ENCODE peak calls at places on chromosomes 11 and 22, in five cellular contexts. Y is left lung, L is HCT116, S is keratinocyte, X is endothelial cell of umbilical vein. R is an unnamed sample.

GRCh38 chr11:113389288-113389687 is 1.7 kb downstream of the ANKK1 start:
- DNase-seq in Y (no peak), L (no peak), S (no peak), X (no peak), R (no peak)

GRCh38 chr11:66934971-66935779 is 23.0 kb downstream of the PC start:
- DNase-seq in Y (no peak), L (no peak), S (no peak), X (no peak), R (no peak)

GRCh38 chr11:70745451-70745850 is 347.1 kb downstream of the CTTN start:
- DNase-seq in Y (no peak), L (no peak), S (no peak), X (no peak), R (no peak)

GRCh38 chr11:111645657-111646316 is 43.5 kb downstream of the SIK2 start:
- DNase-seq in Y (no peak), L (no peak), S (no peak), X (no peak), R (no peak)

GRCh38 chr11:131063638-131064037 is 147.4 kb upstream of the SNX19 start:
- DNase-seq in Y (no peak), L (no peak), S (no peak), X (no peak), R (no peak)

GRCh38 chr11:75245356-75246005 is 4.9 kb downstream of the TPBGL start:
- DNase-seq in Y (no peak), L (no peak), S (no peak), X (no peak), R (no peak)

GRCh38 chr22:19065298-19065859 is 56.8 kb downstream of the DGCR2 start:
- DNase-seq in Y (no peak), L (no peak), S (no peak), X (no peak), R (no peak)

GRCh38 chr22:39469681-39470461 is 13.1 kb downstream of the MGAT3 start:
- DNase-seq in Y (no peak), L (no peak), S (no peak), X (no peak), R (no peak)

GRCh38 chr11:113663567-113663966 is 42.5 kb downstream of the TMPRSS5 start:
- DNase-seq in Y (no peak), L (no peak), S (peak; percentile 46), X (no peak), R (peak; percentile 48)

GRCh38 chr11:19656140-19656541 is 56.5 kb upstream of the NAV2 start:
- DNase-seq in Y (no peak), L (no peak), S (no peak), X (no peak), R (no peak)

GRCh38 chr11:15725246-15725645 is 610.5 kb downstream of the INSC start:
- DNase-seq in Y (no peak), L (no peak), S (no peak), X (no peak), R (no peak)

GRCh38 chr11:64787526-64788320 is 9.4 kb upstream of the SF1 start:
- DNase-seq in Y (peak; percentile 87), L (no peak), S (no peak), X (peak; percentile 52), R (no peak)

GRCh38 chr11:112785717-112786116 is 175.5 kb upstream of the NCAM1 start:
- DNase-seq in Y (no peak), L (no peak), S (no peak), X (no peak), R (no peak)

GRCh38 chr11:16169541-16169940 is 186.8 kb downstream of the SOX6 start:
- DNase-seq in Y (no peak), L (no peak), S (no peak), X (no peak), R (no peak)

GRCh38 chr22:25814685-25815084 is 72.7 kb downstream of the MYO18B start:
- DNase-seq in Y (no peak), L (no peak), S (no peak), X (no peak), R (no peak)

GRCh38 chr11:64885367-64886286 is 7.2 kb upstream of the EHD1 start:
- DNase-seq in Y (no peak), L (no peak), S (no peak), X (peak; percentile 46), R (no peak)

GRCh38 chr11:16815047-16815767 is 76.8 kb downstream of the C11orf58 start:
- DNase-seq in Y (peak; percentile 87), L (no peak), S (no peak), X (no peak), R (no peak)

GRCh38 chr22:30266445-30267381 is at the start of gene OSM:
- DNase-seq in Y (peak; percentile 96), L (no peak), S (no peak), X (no peak), R (no peak)

GRCh38 chr11:26649884-26650283 is 72.0 kb downstream of the SLC5A12 start:
- DNase-seq in Y (no peak), L (peak; percentile 3), S (no peak), X (peak; percentile 63), R (peak; percentile 25)

GRCh38 chr11:126231725-126232459 is 20.3 kb downstream of the FAM118B start:
- DNase-seq in Y (no peak), L (no peak), S (no peak), X (peak; percentile 87), R (no peak)

GRCh38 chr11:9003573-9004309 is at the start of gene NRIP3:
- DNase-seq in Y (peak; percentile 93), L (no peak), S (no peak), X (peak; percentile 58), R (no peak)
- H3K4me3 ChIP-seq in Y (peak within 1 kb of the TSS; percentile 27), L (no peak within 1 kb of the TSS), S (peak within 1 kb of the TSS; percentile 62), X (peak within 1 kb of the TSS; percentile 57), R (peak within 1 kb of the TSS; percentile 40)

GRCh38 chr11:2444301-2445106 is at the start of the genes KCNQ1 and TRPM5:
- DNase-seq in Y (peak; percentile 93), L (peak; percentile 24), S (no peak), X (no peak), R (no peak)

GRCh38 chr11:2446590-2447252 is 1.9 kb downstream of the KCNQ1 start:
- DNase-seq in Y (peak; percentile 88), L (no peak), S (no peak), X (no peak), R (no peak)

GRCh38 chr11:2443881-2444300 is 423 bp downstream of the TRPM5 start:
- DNase-seq in Y (peak; percentile 81), L (no peak), S (no peak), X (no peak), R (no peak)

GRCh38 chr11:2445948-2446551 is 1.2 kb downstream of the KCNQ1 start:
- DNase-seq in Y (peak; percentile 85), L (no peak), S (no peak), X (no peak), R (no peak)

GRCh38 chr11:2445107-2445947 is 519 bp downstream of the KCNQ1 start:
- DNase-seq in Y (peak; percentile 84), L (no peak), S (no peak), X (no peak), R (no peak)
- H3K27me3 ChIP-seq in Y (peaks cover 35% of the 10 kb centered on the region), L (peaks cover 16% of the 10 kb centered on the region), S (peaks cover 38% of the 10 kb centered on the region), X (peaks cover 11% of the 10 kb centered on the region), R (peaks cover 49% of the 10 kb centered on the region)

GRCh38 chr22:37310075-37310606 is 27.8 kb downstream of the CYTH4 start:
- DNase-seq in Y (no peak), L (no peak), S (no peak), X (no peak), R (no peak)
- H3K4me3 ChIP-seq in Y (no peak overlapping the region), L (no peak overlapping the region), S (no peak overlapping the region), X (no peak overlapping the region), R (no peak overlapping the region)

DNA sequence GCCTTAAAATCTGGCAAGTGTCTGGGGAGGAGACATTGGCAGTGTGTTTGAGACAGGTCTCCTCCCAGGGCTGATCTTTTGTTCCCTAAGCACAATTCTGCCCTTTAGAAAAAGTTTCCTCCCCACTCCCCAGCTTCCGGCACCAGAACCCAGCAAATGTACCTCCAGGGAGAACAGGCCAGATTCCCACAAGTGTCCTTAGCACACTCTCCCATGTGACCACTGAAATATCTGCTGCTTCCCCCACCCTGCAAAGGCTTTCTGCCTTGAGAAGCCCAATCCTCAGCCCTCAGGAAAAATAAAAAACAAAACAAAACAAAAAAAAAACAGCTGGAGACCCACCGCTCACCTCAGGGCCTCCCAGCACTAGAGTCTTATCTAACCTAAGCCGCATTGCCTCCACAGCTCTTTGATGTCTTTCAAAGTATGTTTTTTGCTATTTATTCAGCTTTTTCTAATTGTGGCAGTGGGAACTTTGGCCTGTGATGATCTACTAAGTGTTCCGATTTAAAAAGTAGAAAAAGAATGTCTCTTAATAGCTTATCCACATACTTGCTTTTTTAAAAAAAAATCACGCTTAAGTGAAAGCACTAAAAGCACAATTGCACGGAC is 29.0 kb upstream of the FBLN1 start:
- DNase-seq in Y (no peak), L (no peak), S (no peak), X (no peak), R (no peak)
- H3K27me3 ChIP-seq in Y (peaks cover 8% of the 10 kb centered on the region), L (no peaks in the 10 kb centered on the region), S (no peaks in the 10 kb centered on the region), X (no peaks in the 10 kb centered on the region), R (peaks cover 11% of the 10 kb centered on the region)

GRCh38 chr11:859394-860131 is 16.9 kb downstream of the TSPAN4 start:
- DNase-seq in Y (no peak), L (no peak), S (no peak), X (peak; percentile 64), R (no peak)
- H3K4me3 ChIP-seq in Y (no peak overlapping the region), L (no peak overlapping the region), S (no peak overlapping the region), X (no peak overlapping the region), R (peak overlapping the region; percentile 3)

GRCh38 chr11:2192435-2192834 is 20.8 kb upstream of the TH start:
- DNase-seq in Y (no peak), L (no peak), S (no peak), X (no peak), R (no peak)

GRCh38 chr11:2190670-2191471 is 19.3 kb upstream of the TH start:
- DNase-seq in Y (no peak), L (no peak), S (no peak), X (no peak), R (no peak)

GRCh38 chr11:2194877-2195755 is 23.5 kb upstream of the TH start:
- DNase-seq in Y (no peak), L (no peak), S (no peak), X (peak; percentile 12), R (no peak)

GRCh38 chr11:2195756-2196088 is 24.1 kb upstream of the TH start:
- DNase-seq in Y (no peak), L (no peak), S (no peak), X (no peak), R (no peak)

GRCh38 chr11:2193099-2193886 is 21.7 kb upstream of the TH start:
- DNase-seq in Y (no peak), L (no peak), S (no peak), X (no peak), R (no peak)
- H3K27me3 ChIP-seq in Y (peaks cover 30% of the 10 kb centered on the region), L (no peaks in the 10 kb centered on the region), S (peaks cover 14% of the 10 kb centered on the region), X (peaks cover 6% of the 10 kb centered on the region), R (peaks cover 28% of the 10 kb centered on the region)

DNA sequence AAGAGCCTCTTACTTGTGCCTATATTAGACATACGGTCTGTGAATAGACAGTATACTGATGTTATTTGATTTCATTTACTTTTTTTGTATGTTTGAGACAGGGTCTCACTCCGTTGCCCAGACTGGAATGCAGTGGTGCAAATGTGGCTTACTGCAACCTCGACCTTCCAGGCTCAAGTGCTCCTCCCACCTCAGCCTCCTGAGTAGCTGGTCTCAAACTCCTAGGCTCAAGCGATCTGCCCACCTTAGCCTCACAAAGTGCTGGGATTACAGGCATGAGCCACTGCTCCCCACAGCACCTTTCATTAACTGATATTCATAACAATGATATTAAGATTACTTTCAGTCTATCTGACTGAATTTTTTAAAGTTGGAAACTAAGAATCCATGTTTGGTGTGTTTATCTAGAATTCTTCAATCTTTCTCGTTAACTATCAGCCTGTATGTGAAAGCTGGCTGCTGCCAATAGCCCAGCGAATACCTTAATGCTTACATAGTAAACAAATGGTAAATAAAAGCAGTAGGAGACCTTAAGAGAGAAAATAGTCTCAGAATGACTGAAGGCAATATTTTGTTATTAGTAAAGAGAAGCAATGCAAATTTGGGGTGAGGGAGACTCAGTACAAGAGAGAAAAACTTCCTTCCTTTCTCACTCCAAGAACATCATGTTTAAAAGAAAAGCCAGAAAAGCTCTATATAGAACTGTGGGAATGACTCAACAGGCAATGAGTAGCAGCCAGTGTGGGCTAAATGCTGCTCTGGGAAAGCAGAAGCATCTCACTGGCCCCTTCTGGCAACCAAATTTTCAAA is 101.9 kb downstream of the MRTFA start:
- DNase-seq in Y (no peak), L (no peak), S (no peak), X (peak; percentile 39), R (no peak)
- H3K4me3 ChIP-seq in Y (no peak overlapping the region), L (no peak overlapping the region), S (peak overlapping the region; percentile 40), X (no peak overlapping the region), R (no peak overlapping the region)